ENCODE peak calls at places on chromosome 22, in seven cellular contexts. Q is activated T-helper 1 cell treated with anti-CD3 and anti-CD28 coated beads, Interleukin-12 subunit alpha, Interleukin-12 subunit beta, Interleukin-2, Interleukin-4 antibody, amounts not matched to agents 30 ng/mL and 10 ng/mL and 1 ng/mL, durations not matched to agents 14 hours and 24 hours and 36 hours; B is CD8-positive, alpha-beta memory T cell; I is NK-92 treated with Interleukin-12 subunit alpha and Interleukin-12 subunit beta, amount 100 ng/mL, for 24 hours; O is uterus; C is stimulated activated naive CD8-positive, alpha-beta T cell treated with anti-CD3 and anti-CD28 coated beads, Interleukin-15, amount 100 ng/mL, for 72 hours; N is Kasumi-1. U is an unnamed sample.

GRCh38 chr22:49481651-49482399 is 345.8 kb downstream of the BRD1 start:
- DNase-seq in N (peak), Q (no peak), B (no peak), O (no peak), I (no peak), C (no peak), U (no peak)

GRCh38 chr22:40641269-40641668 is 4.8 kb upstream of the MRTFA start:
- DNase-seq in N (no peak), Q (no peak), O (no peak), C (no peak), I (no peak), B (no peak), U (no peak)

GRCh38 chr22:30968015-30968923 is at the start of gene MORC2:
- DNase-seq in Q (no peak), O (peak), N (peak), B (no peak), I (no peak), C (no peak), U (no peak)

GRCh38 chr22:46451741-46452140 is 85.7 kb downstream of the CELSR1 start:
- DNase-seq in I (no peak), B (no peak), C (no peak), Q (no peak), O (no peak), N (no peak), U (no peak)

GRCh38 chr22:46075764-46076531 is 74.4 kb upstream of the PPARA start:
- DNase-seq in Q (no peak), B (no peak), C (no peak), O (peak), I (no peak), N (no peak), U (no peak)

GRCh38 chr22:45621836-45622600 is 49.6 kb upstream of the ATXN10 start:
- DNase-seq in I (no peak), N (no peak), B (no peak), Q (no peak), C (no peak), O (no peak), U (no peak)

GRCh38 chr22:21044931-21045584 is 688 bp upstream of the LRRC74B start:
- DNase-seq in N (no peak), I (no peak), C (no peak), O (no peak), Q (no peak), B (no peak), U (peak)

GRCh38 chr22:26342719-26343449 is 86.2 kb upstream of the ASPHD2 start:
- DNase-seq in O (no peak), Q (no peak), C (no peak), I (no peak), B (no peak), N (no peak), U (no peak)

GRCh38 chr22:28001171-28001835 is 82.2 kb upstream of the PITPNB start:
- DNase-seq in N (no peak), C (no peak), Q (no peak), I (no peak), O (no peak), B (no peak), U (no peak)

GRCh38 chr22:43479962-43480361 is 68.1 kb downstream of the MPPED1 start:
- DNase-seq in B (no peak), N (peak), C (no peak), O (no peak), Q (no peak), I (no peak), U (no peak)

GRCh38 chr22:30251661-30252226 is 5.2 kb upstream of the LIF start:
- DNase-seq in N (no peak), C (no peak), Q (no peak), O (no peak), B (no peak), I (no peak), U (no peak)

GRCh38 chr22:43897751-43898261 is 6.0 kb upstream of the PNPLA5 start:
- DNase-seq in Q (no peak), B (no peak), O (no peak), N (no peak), I (no peak), C (no peak), U (peak)

GRCh38 chr22:40203568-40203967 is 25.8 kb downstream of the TNRC6B start:
- DNase-seq in O (no peak), I (no peak), C (peak), N (no peak), Q (peak), B (peak), U (no peak)

GRCh38 chr22:29073618-29074275 is 912 bp downstream of the KREMEN1 start:
- DNase-seq in N (no peak), B (peak), Q (no peak), C (peak), I (no peak), O (peak), U (peak)

GRCh38 chr22:49586873-49587272 is 240.8 kb downstream of the BRD1 start:
- DNase-seq in I (no peak), O (no peak), Q (no peak), C (no peak), B (no peak), N (no peak), U (no peak)

GRCh38 chr22:34800265-34800664 is 265.7 kb upstream of the ISX start:
- DNase-seq in N (no peak), B (no peak), O (no peak), Q (no peak), I (no peak), C (no peak), U (no peak)

GRCh38 chr22:44691796-44692661 is 10.0 kb upstream of the PRR5 start:
- DNase-seq in B (no peak), Q (no peak), I (no peak), O (no peak), C (no peak), N (no peak), U (no peak)

GRCh38 chr22:31441652-31442051 is 42.2 kb downstream of the DRG1 start:
- DNase-seq in B (no peak), O (no peak), N (no peak), C (no peak), I (no peak), Q (no peak), U (no peak)

GRCh38 chr22:27358096-27358870 is 443.3 kb downstream of the MN1 start:
- DNase-seq in C (no peak), N (no peak), O (no peak), Q (no peak), B (no peak), I (no peak), U (no peak)

GRCh38 chr22:28882545-28882877 is 861 bp upstream of the ZNRF3 start:
- DNase-seq in B (no peak), Q (no peak), O (no peak), C (no peak), N (peak), I (no peak), U (no peak)

GRCh38 chr22:29313126-29314071 is 2.1 kb downstream of the RASL10A start:
- DNase-seq in O (no peak), B (no peak), I (no peak), N (no peak), C (peak), Q (no peak), U (peak)

GRCh38 chr22:31944700-31945477 is 554 bp downstream of the YWHAH start:
- DNase-seq in O (peak), Q (peak), B (peak), C (no peak), N (peak), I (peak), U (peak)